ENCODE peak calls at places on chromosomes 2 and 18, in ten cellular contexts. D is NCI-H1694 treated with DMSO at 0.1 percent for 48 hours; S is SK-MEL-5; P is MV-4-11; Z is activated B cell treated with CpG ODN at 0.5 μM for 24 hours; H is psoas muscle; N is A549; M is anterior cingulate cortex; T is CD4-positive, CD25-positive, alpha-beta regulatory T cell; B is neuronal stem cell. W is an unnamed sample.

GRCh38 chr18:75162467-75162866 is 46.5 kb downstream of the PTGR3 start:
- DNase-seq in N (peak; percentile 7), H (no peak), B (no peak), P (no peak), Z (no peak), S (no peak), M (no peak), D (no peak), T (no peak), W (peak; percentile 2)

GRCh38 chr2:135245055-135245454 is 193.0 kb downstream of the RAB3GAP1 start:
- DNase-seq in D (no peak), N (peak; percentile 7), P (no peak), T (no peak), S (peak; percentile 43), M (no peak), H (no peak), B (no peak), Z (no peak), W (peak; percentile 41)

GRCh38 chr2:237968048-237968862 is 1.4 kb downstream of the UBE2F start:
- DNase-seq in B (no peak), Z (no peak), M (peak; percentile 63), S (peak; percentile 74), P (peak; percentile 98), D (peak; percentile 51), T (no peak), H (peak; percentile 26), N (peak; percentile 31), W (peak; percentile 10)

GRCh38 chr2:75311993-75312392 is 112.7 kb upstream of the TACR1 start:
- DNase-seq in N (peak; percentile 32), M (no peak), P (peak; percentile 33), H (no peak), S (peak; percentile 32), Z (peak; percentile 38), D (no peak), B (no peak), T (no peak), W (no peak)

GRCh38 chr2:212994976-212995375 is 156.4 kb downstream of the IKZF2 start:
- DNase-seq in N (no peak), P (no peak), M (no peak), Z (no peak), D (no peak), T (no peak), H (no peak), S (no peak), B (no peak), W (no peak)

GRCh38 chr2:18883626-18884456 is 294.5 kb upstream of the NT5C1B start:
- DNase-seq in D (no peak), P (no peak), N (peak; percentile 46), Z (no peak), S (peak; percentile 60), H (no peak), M (no peak), B (no peak), T (no peak), W (no peak)

GRCh38 chr2:10575566-10576300 is 114.0 kb downstream of the NOL10 start:
- DNase-seq in H (no peak), T (no peak), B (no peak), S (peak; percentile 17), Z (no peak), D (no peak), N (peak; percentile 41), M (no peak), P (no peak), W (peak; percentile 77)

GRCh38 chr2:237742191-237742590 is 56.4 kb upstream of the RBM44 start:
- DNase-seq in H (no peak), B (no peak), M (no peak), N (no peak), P (no peak), S (no peak), T (no peak), D (no peak), Z (no peak), W (no peak)

GRCh38 chr2:59458862-59459261 is 1094.6 kb downstream of the BCL11A start:
- DNase-seq in Z (no peak), P (no peak), S (no peak), D (no peak), B (no peak), M (no peak), T (no peak), N (no peak), H (no peak), W (no peak)

GRCh38 chr2:181320638-181321037 is 136.5 kb upstream of the ITGA4 start:
- DNase-seq in Z (no peak), B (no peak), D (no peak), M (no peak), N (no peak), T (no peak), H (no peak), S (no peak), P (no peak), W (no peak)

GRCh38 chr2:80499095-80499494 is 194.5 kb upstream of the LRRTM1 start:
- DNase-seq in Z (no peak), T (no peak), S (peak; percentile 70), B (no peak), N (peak; percentile 32), P (no peak), H (no peak), M (peak; percentile 53), D (peak; percentile 63), W (peak; percentile 27)

GRCh38 chr2:236264256-236264655 is at the start of gene ASB18:
- DNase-seq in B (no peak), M (no peak), H (peak; percentile 74), D (no peak), T (no peak), Z (no peak), S (no peak), N (no peak), P (no peak), W (no peak)

GRCh38 chr2:22355816-22356433 is 1029.1 kb upstream of the KLHL29 start:
- DNase-seq in H (peak; percentile 38), T (no peak), M (peak; percentile 32), D (peak; percentile 26), S (peak; percentile 65), Z (peak; percentile 19), N (peak; percentile 18), P (peak; percentile 1), B (peak; percentile 69), W (no peak)

GRCh38 chr2:9398881-9399805 is 24.2 kb downstream of the ITGB1BP1 start:
- DNase-seq in H (no peak), B (no peak), P (no peak), S (peak; percentile 97), T (no peak), Z (no peak), M (no peak), N (no peak), D (no peak), W (no peak)

GRCh38 chr2:229591611-229592010 is 122.7 kb downstream of the DNER start:
- DNase-seq in M (peak; percentile 74), D (no peak), S (no peak), P (no peak), T (no peak), H (no peak), N (no peak), B (no peak), Z (no peak), W (no peak)

GRCh38 chr2:206276169-206276927 is 1.9 kb downstream of the ZDBF2 start:
- DNase-seq in D (no peak), M (no peak), S (no peak), H (no peak), Z (no peak), P (no peak), B (no peak), T (no peak), N (no peak), W (no peak)

W was measured in non-pigmented ciliary epithelial cell.